ENCODE peak calls at places on chromosomes 6 and 20, in nine cellular contexts. I, J, Y, S, O, G, H, C and D are unnamed samples.
A peak's percentile ranks its signal among the peaks of the same experiment; 100 is the strongest.

GRCh38 chr6:148700713-148701392 is 46.0 kb upstream of the UST start:
- DNase-seq in O (peak; percentile 48), Y (no peak), G (peak; percentile 2), J (no peak), S (no peak), H (peak; percentile 60), I (peak; percentile 70), C (no peak), D (peak; percentile 68)

GRCh38 chr6:113428702-113429101 is 428.4 kb upstream of the MARCKS start:
- DNase-seq in Y (no peak), O (no peak), C (no peak), I (no peak), G (no peak), H (no peak), S (no peak), J (no peak), D (no peak)

GRCh38 chr6:34457747-34458462 is 8.0 kb upstream of the PACSIN1 start:
- DNase-seq in J (no peak), O (no peak), C (peak; percentile 49), G (no peak), H (no peak), Y (no peak), I (no peak), S (peak; percentile 48), D (no peak)

GRCh38 chr6:168469198-168469943 is 28.4 kb downstream of the SMOC2 start:
- DNase-seq in S (no peak), C (peak; percentile 71), J (no peak), G (no peak), O (no peak), I (peak; percentile 11), H (no peak), Y (no peak), D (no peak)

GRCh38 chr6:27451660-27452390 is 21.1 kb downstream of the ZNF184 start:
- DNase-seq in S (no peak), C (no peak), I (no peak), Y (no peak), H (no peak), G (no peak), J (no peak), O (no peak), D (no peak)

GRCh38 chr6:37137881-37138568 is 31.9 kb upstream of the PIM1 start:
- DNase-seq in I (peak; percentile 89), Y (no peak), H (peak; percentile 68), S (no peak), J (no peak), G (no peak), O (peak; percentile 94), C (no peak), D (peak; percentile 92)

GRCh38 chr20:53365676-53366075 is 228.0 kb downstream of the ZNF217 start:
- DNase-seq in C (no peak), I (no peak), G (no peak), O (no peak), H (no peak), Y (no peak), S (no peak), J (no peak), D (no peak)

GRCh38 chr6:143333749-143334520 is 116.6 kb downstream of the ADAT2 start:
- DNase-seq in S (no peak), C (no peak), I (no peak), Y (no peak), H (no peak), G (no peak), O (peak; percentile 33), J (no peak), D (no peak)

GRCh38 chr6:163530406-163530805 is 115.9 kb downstream of the QKI start:
- DNase-seq in C (no peak), O (no peak), G (no peak), S (no peak), I (no peak), H (no peak), J (no peak), Y (no peak), D (no peak)

DNA sequence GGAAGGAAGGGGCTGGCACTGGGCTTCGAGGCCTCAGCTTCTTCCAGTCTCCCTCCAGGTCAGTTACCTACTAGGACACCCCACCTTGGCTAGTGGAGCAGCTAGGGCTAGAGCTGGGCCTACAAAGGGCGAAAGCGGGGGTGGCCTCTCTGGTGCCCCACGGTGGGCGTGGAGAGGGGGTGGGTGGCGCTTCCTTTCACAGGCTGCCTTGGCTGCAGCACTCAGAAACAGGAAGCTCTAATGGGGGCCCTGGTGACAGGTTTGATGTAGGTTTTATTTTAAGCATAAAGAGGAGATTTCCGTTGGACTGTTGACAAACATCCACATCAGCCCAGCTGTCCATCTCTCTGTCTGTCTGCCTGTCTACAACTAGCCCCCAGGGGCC is 13.4 kb downstream of the FAM110A start:
- DNase-seq in J (peak; percentile 72), G (no peak), Y (no peak), C (no peak), I (no peak), O (no peak), S (no peak), H (no peak), D (no peak)
- H3K4me3 ChIP-seq in J (no peak overlapping the region), G (no peak overlapping the region), Y (peak overlapping the region; percentile 75), C (no peak overlapping the region), I (no peak overlapping the region), O (no peak overlapping the region), S (no peak overlapping the region), H (no peak overlapping the region), D (no peak overlapping the region)

DNA sequence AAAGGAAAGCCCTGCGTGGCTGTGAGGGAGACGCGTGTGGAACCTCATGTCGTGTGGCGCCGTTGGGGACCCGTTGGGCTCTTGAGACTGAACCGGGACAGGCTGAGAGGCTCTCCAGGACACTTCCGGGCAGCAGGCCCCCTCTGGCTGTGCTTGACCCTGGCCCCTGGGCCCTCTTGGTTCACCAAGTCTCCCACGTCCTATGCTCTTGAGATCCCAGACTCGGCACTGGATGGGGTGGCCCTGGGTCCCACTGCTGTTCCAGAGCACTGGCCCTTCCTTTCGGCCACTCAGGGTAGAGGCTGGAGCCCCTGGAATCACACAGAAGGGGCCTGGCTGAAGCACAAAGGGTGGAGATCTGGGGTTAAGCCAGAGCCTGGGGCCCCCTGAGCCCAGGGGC is 30.4 kb downstream of the NTSR1 start:
- DNase-seq in C (no peak), J (peak; percentile 60), S (no peak), O (no peak), I (no peak), H (no peak), Y (no peak), G (no peak), D (no peak)
- H3K4me3 ChIP-seq in C (no peak overlapping the region), J (no peak overlapping the region), S (no peak overlapping the region), O (no peak overlapping the region), I (no peak overlapping the region), H (no peak overlapping the region), Y (peak overlapping the region; percentile 70), G (no peak overlapping the region), D (no peak overlapping the region)

DNA sequence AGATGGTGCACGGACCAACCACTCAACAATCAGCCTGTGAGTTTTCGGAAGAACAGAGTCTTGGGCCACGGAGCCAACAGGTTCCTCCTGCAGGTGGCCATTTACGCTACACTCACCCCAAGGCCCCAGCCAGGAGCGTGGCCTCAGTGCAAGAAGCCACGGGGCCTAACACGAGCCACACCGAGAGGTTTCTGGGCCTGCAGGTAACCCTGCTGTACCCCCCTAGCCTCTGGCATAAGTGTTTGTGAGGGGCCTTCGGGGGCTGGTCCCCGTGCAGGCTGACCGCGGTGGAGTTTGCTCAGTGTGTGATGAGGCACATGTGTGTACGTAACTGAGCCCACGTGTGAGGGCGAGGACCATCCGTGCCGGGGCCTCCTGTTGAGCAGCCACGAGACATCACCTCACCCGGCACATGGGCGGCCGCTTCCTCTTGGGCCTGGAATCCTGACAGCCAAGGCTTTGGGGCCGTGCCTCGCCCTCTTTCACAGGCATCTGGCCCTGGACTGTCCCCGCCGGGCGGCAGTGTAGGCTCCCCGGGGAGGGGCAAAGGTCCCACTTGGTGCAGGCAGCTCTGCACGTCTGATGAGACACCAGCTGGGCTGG is 202.4 kb downstream of the DLL1 start:
- DNase-seq in I (no peak), C (no peak), O (no peak), J (peak; percentile 61), H (no peak), Y (no peak), G (no peak), S (no peak), D (no peak)
- H3K4me3 ChIP-seq in I (no peak overlapping the region), C (no peak overlapping the region), O (no peak overlapping the region), J (no peak overlapping the region), H (no peak overlapping the region), Y (peak overlapping the region; percentile 68), G (no peak overlapping the region), S (no peak overlapping the region), D (no peak overlapping the region)

DNA sequence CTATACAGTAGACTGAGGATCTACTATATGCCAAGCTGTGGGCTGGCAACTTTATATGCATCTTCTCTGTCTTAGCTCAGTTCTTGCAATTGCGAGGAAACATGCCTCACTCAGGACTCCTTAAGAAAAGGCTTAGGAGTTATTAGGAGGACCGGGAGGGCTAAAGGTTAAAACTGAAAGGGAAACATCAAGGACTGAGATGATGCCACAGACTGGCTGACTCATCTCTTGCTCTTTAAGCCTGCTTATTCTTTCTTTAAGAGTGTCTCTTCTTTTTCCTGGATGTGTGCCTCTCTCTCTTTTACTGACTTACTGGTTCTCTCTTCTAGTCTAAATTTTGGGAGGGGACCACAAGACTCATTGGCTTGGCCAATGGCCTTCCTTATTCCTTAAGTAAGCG is 7.0 kb upstream of the SDC4 start:
- DNase-seq in O (peak; percentile 81), C (no peak), Y (no peak), G (no peak), J (no peak), H (peak; percentile 84), I (peak; percentile 84), S (no peak), D (peak; percentile 96)
- H3K4me3 ChIP-seq in O (no peak overlapping the region), C (no peak overlapping the region), Y (no peak overlapping the region), G (no peak overlapping the region), J (no peak overlapping the region), H (no peak overlapping the region), I (no peak overlapping the region), S (no peak overlapping the region), D (no peak overlapping the region)

DNA sequence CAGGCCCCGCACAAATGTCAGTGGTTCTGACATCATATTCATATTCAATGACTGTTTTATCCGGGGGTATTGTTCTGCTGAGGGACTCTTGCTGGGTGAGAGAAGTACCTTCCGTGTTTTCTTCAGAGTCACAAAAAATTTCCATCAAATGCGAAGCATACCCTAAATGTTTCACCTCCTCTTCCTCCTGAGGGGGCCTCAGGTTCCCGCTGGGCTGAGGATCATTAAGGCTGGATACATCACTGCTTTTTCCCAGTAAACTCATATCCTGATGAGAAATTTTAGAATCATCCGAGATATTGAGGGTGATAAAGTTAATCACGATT is 42.8 kb downstream of the IL20RA start:
- DNase-seq in C (no peak), H (no peak), Y (no peak), S (no peak), G (no peak), J (no peak), O (no peak), I (no peak), D (no peak)
- H3K4me3 ChIP-seq in C (no peak overlapping the region), H (no peak overlapping the region), Y (no peak overlapping the region), S (no peak overlapping the region), G (no peak overlapping the region), J (no peak overlapping the region), O (no peak overlapping the region), I (no peak overlapping the region), D (no peak overlapping the region)